ENCODE peak calls at places on chromosomes 4 and X, in ten cellular contexts. J is tibial artery, Z is neural crest cell, Y is cardiac muscle cell, K is tibial nerve, X is lower lobe of right lung, F is pancreas, Q is epithelial cell of esophagus, I is heart left ventricle, H is A549. U is an unnamed sample.

GRCh38 chr4:167234388-167234881 is at the start of gene SPOCK3:
- DNase-seq in J (no peak), Y (peak; percentile 82), F (peak; percentile 71), Q (peak; percentile 69), X (peak; percentile 56), Z (peak; percentile 36), H (peak; percentile 17), K (no peak), I (peak; percentile 34), U (no peak)

GRCh38 chr4:112348488-112349158 is 51.5 kb downstream of the ALPK1 start:
- DNase-seq in I (peak; percentile 90), Z (peak; percentile 48), H (peak; percentile 63), Q (peak; percentile 86), F (no peak), Y (peak; percentile 78), K (no peak), J (peak; percentile 59), X (no peak), U (peak; percentile 43)

GRCh38 chr4:125319311-125319710 is 4.6 kb downstream of the FAT4 start:
- DNase-seq in I (no peak), J (no peak), Q (no peak), Z (no peak), Y (no peak), X (no peak), K (no peak), H (no peak), F (no peak), U (no peak)

GRCh38 chrX:123731987-123732678 is 719 bp downstream of the THOC2 start:
- DNase-seq in I (no peak), Z (peak; percentile 2), H (peak; percentile 21), F (peak; percentile 63), Y (peak; percentile 22), K (no peak), Q (peak; percentile 15), J (no peak), X (no peak), U (no peak)

GRCh38 chrX:155718964-155719586 is 106.3 kb upstream of the TMLHE start:
- DNase-seq in K (no peak), X (no peak), H (no peak), Y (peak; percentile 60), J (no peak), Z (no peak), I (peak; percentile 39), F (no peak), Q (no peak), U (no peak)

GRCh38 chr4:113678651-113679050 is 82.9 kb downstream of the CAMK2D start:
- DNase-seq in Z (no peak), J (no peak), X (no peak), K (no peak), I (no peak), H (no peak), F (no peak), Y (no peak), Q (no peak), U (peak; percentile 41)

GRCh38 chr4:4406455-4407298 is 19.8 kb downstream of the NSG1 start:
- DNase-seq in F (no peak), H (no peak), K (no peak), Y (no peak), Q (no peak), Z (no peak), J (no peak), X (no peak), I (no peak), U (no peak)

GRCh38 chr4:41644288-41644914 is 104.1 kb downstream of the PHOX2B start:
- DNase-seq in H (peak; percentile 31), J (peak; percentile 61), Y (peak; percentile 86), Q (peak; percentile 55), F (peak; percentile 93), X (peak; percentile 78), K (peak; percentile 54), Z (peak; percentile 92), I (peak; percentile 64), U (no peak)

GRCh38 chr4:22129454-22130075 is 181.0 kb upstream of the KCNIP4 start:
- DNase-seq in J (no peak), K (no peak), I (no peak), Z (peak; percentile 45), Q (peak; percentile 57), F (no peak), X (no peak), H (peak; percentile 34), Y (peak; percentile 63), U (peak; percentile 11)

GRCh38 chr4:124941267-124941666 is 228.7 kb upstream of the ANKRD50 start:
- DNase-seq in K (no peak), Q (peak; percentile 89), X (no peak), I (no peak), F (no peak), H (no peak), Z (no peak), J (no peak), Y (no peak), U (no peak)

GRCh38 chr4:173337463-173337862 is 3.3 kb upstream of the HMGB2 start:
- DNase-seq in X (no peak), K (no peak), Z (no peak), F (no peak), I (no peak), J (no peak), Y (no peak), H (no peak), Q (no peak), U (no peak)

GRCh38 chr4:101201421-101201820 is 145.9 kb downstream of the PPP3CA start:
- DNase-seq in K (no peak), X (no peak), J (no peak), I (no peak), Z (no peak), Y (peak; percentile 9), Q (peak; percentile 84), F (no peak), H (peak; percentile 20), U (no peak)

GRCh38 chrX:22097295-22097694 is 65.2 kb downstream of the PHEX start:
- DNase-seq in Z (no peak), Y (no peak), J (peak; percentile 22), K (no peak), H (peak; percentile 71), Q (peak; percentile 43), X (no peak), F (no peak), I (no peak), U (peak; percentile 18)

GRCh38 chr4:128416921-128417320 is 129.3 kb upstream of the PGRMC2 start:
- DNase-seq in I (no peak), H (no peak), Z (no peak), X (no peak), Y (no peak), Q (no peak), F (no peak), K (no peak), J (no peak), U (no peak)

GRCh38 chrX:12701625-12702024 is 89.6 kb upstream of the PRPS2 start:
- DNase-seq in Z (peak; percentile 32), Y (peak; percentile 80), X (peak; percentile 54), J (no peak), H (peak; percentile 83), K (no peak), I (peak; percentile 40), F (peak; percentile 75), Q (peak; percentile 85), U (peak; percentile 16)

GRCh38 chrX:20515841-20516461 is 249.2 kb upstream of the RPS6KA3 start:
- DNase-seq in J (no peak), K (no peak), X (no peak), H (peak; percentile 85), Q (peak; percentile 86), F (no peak), Y (peak; percentile 32), Z (no peak), I (no peak), U (peak; percentile 69)

GRCh38 chr4:81255524-81255923 is 40.5 kb upstream of the PRKG2 start:
- DNase-seq in Z (no peak), I (no peak), Q (peak; percentile 2), J (no peak), Y (no peak), K (no peak), F (no peak), H (peak; percentile 2), X (no peak), U (peak; percentile 61)

GRCh38 chrX:49041683-49042529 is 1.3 kb downstream of the TFE3 start:
- DNase-seq in J (peak; percentile 34), K (no peak), X (no peak), Y (no peak), Q (peak; percentile 65), Z (no peak), I (no peak), H (peak; percentile 42), F (no peak), U (peak; percentile 25)

GRCh38 chrX:27890611-27891010 is 82.8 kb downstream of the MAGEB10 start:
- DNase-seq in Y (no peak), X (no peak), K (no peak), F (no peak), Q (peak; percentile 70), J (no peak), I (no peak), H (peak; percentile 53), Z (no peak), U (no peak)

GRCh38 chr4:123107444-123108252 is 185.3 kb upstream of the NUDT6 start:
- DNase-seq in F (no peak), J (no peak), X (peak; percentile 38), Q (no peak), K (no peak), Z (no peak), H (no peak), I (peak; percentile 20), Y (no peak), U (no peak)

GRCh38 chr4:52750819-52751348 is 341 bp downstream of the ERVMER34-1 start:
- DNase-seq in Y (no peak), Z (peak; percentile 16), H (peak; percentile 2), Q (peak; percentile 35), J (no peak), F (peak; percentile 74), X (peak; percentile 47), I (peak; percentile 40), K (no peak), U (no peak)

GRCh38 chrX:154046262-154046771 is 26.6 kb upstream of the IRAK1 start:
- DNase-seq in Y (no peak), J (peak; percentile 60), F (no peak), I (peak; percentile 47), K (peak; percentile 14), Q (peak; percentile 26), X (no peak), Z (no peak), H (peak; percentile 78), U (peak; percentile 58)
- TF ChIP-seq CTCF in Y (peak; percentile 24), J (no peak), F (no peak), I (peak; percentile 8), K (peak; percentile 29), Q (no peak), X (peak; percentile 21), Z (no peak), H (peak; percentile 17), U (peak; percentile 20)

GRCh38 chr4:121514443-121514842 is 133.6 kb upstream of the QRFPR start:
- DNase-seq in Y (no peak), Q (no peak), I (no peak), F (no peak), X (no peak), Z (no peak), H (no peak), J (no peak), K (no peak), U (no peak)
- TF ChIP-seq CTCF in Y (no peak), Q (no peak), I (no peak), F (no peak), X (no peak), Z (peak; percentile 25), H (no peak), J (no peak), K (no peak), U (no peak)

GRCh38 chr4:183017962-183018361 is 81.1 kb upstream of the WWC2 start:
- DNase-seq in Z (no peak), I (no peak), F (no peak), Y (no peak), X (no peak), Q (no peak), K (no peak), J (no peak), H (no peak), U (no peak)
- TF ChIP-seq CTCF in Z (no peak), I (no peak), F (no peak), Y (no peak), X (no peak), Q (no peak), K (no peak), J (no peak), H (no peak), U (no peak)

GRCh38 chr4:185730849-185731608 is 81.0 kb downstream of the SORBS2 start:
- DNase-seq in I (no peak), J (no peak), Y (no peak), H (no peak), Q (peak; percentile 88), Z (no peak), X (no peak), F (no peak), K (no peak), U (no peak)
- TF ChIP-seq CTCF in I (no peak), J (peak; percentile 57), Y (no peak), H (no peak), Q (peak; percentile 16), Z (no peak), X (no peak), F (no peak), K (no peak), U (no peak)

U was measured in AG09309.